ENCODE peak calls at places on chromosomes 12 and 14, in eight cellular contexts. O is IMR-90; N is SK-N-SH; Y is A673; E is foreskin melanocyte; C is activated CD8-positive, alpha-beta memory T cell treated with anti-CD3 and anti-CD28 coated beads for 48 hours; V is heart left ventricle; F is hypothalamus. H is an unnamed sample.

GRCh38 chr14:33386771-33387170 is 448.1 kb downstream of the NPAS3 start:
- DNase-seq in O (no peak), N (no peak), Y (no peak), E (no peak), C (no peak), V (no peak), F (no peak), H (no peak)

GRCh38 chr12:115004469-115005146 is 320.6 kb upstream of the TBX3 start:
- DNase-seq in O (no peak), N (no peak), Y (no peak), E (no peak), C (no peak), V (no peak), F (no peak), H (no peak)

GRCh38 chr12:28253175-28253641 is 63.0 kb downstream of the CCDC91 start:
- DNase-seq in O (peak), N (no peak), Y (no peak), E (no peak), C (peak), V (no peak), F (no peak), H (no peak)

GRCh38 chr14:38254565-38255407 is 1.1 kb downstream of the CLEC14A start:
- DNase-seq in O (no peak), N (no peak), Y (no peak), E (no peak), C (no peak), V (peak), F (no peak), H (no peak)

GRCh38 chr12:51521554-51522276 is 69.3 kb upstream of the SCN8A start:
- DNase-seq in O (peak), N (no peak), Y (no peak), E (no peak), C (no peak), V (no peak), F (no peak), H (peak)

GRCh38 chr14:23299558-23299957 is 3.1 kb downstream of the PPP1R3E start:
- DNase-seq in O (peak), N (no peak), Y (peak), E (peak), C (no peak), V (no peak), F (no peak), H (peak)

GRCh38 chr14:79136437-79137430 is 966.6 kb downstream of the NRXN3 start:
- DNase-seq in O (no peak), N (no peak), Y (peak), E (no peak), C (no peak), V (no peak), F (no peak), H (no peak)

GRCh38 chr12:111405856-111406473 is at the start of gene SH2B3:
- DNase-seq in O (peak), N (no peak), Y (no peak), E (no peak), C (no peak), V (no peak), F (no peak), H (no peak)

H was measured in SK-MEL-5.